ENCODE peak calls at places on chromosomes 7 and 10, in six cellular contexts. H, L, W, X, B and T are unnamed samples.

GRCh38 chr10:63376560-63377304 is 89.0 kb downstream of the JMJD1C start:
- DNase-seq in B (no peak), X (no peak), H (peak), W (no peak), L (peak), T (peak)

GRCh38 chr7:165661-166369 is 26.6 kb upstream of the FAM20C start:
- DNase-seq in B (no peak), L (peak), X (no peak), W (no peak), H (no peak), T (no peak)

GRCh38 chr10:51501396-51501795 is 198.0 kb downstream of the CSTF2T start:
- DNase-seq in H (peak), B (no peak), X (no peak), L (no peak), W (no peak), T (no peak)

GRCh38 chr7:73770002-73770859 is at the start of gene CLDN3:
- DNase-seq in W (peak), H (no peak), X (no peak), B (no peak), L (peak), T (no peak)

GRCh38 chr10:132549416-132549815 is 11.8 kb downstream of the INPP5A start:
- DNase-seq in W (no peak), L (peak), X (no peak), B (no peak), H (no peak), T (no peak)

GRCh38 chr10:82377608-82378007 is 502.6 kb downstream of the NRG3 start:
- DNase-seq in X (no peak), W (no peak), H (peak), B (no peak), L (no peak), T (no peak)

GRCh38 chr10:78405231-78405630 is 371.6 kb downstream of the RPS24 start:
- DNase-seq in H (no peak), B (no peak), X (no peak), W (no peak), L (no peak), T (no peak)

GRCh38 chr7:105413887-105414437 is 25.2 kb upstream of the SRPK2 start:
- DNase-seq in L (peak), X (no peak), H (no peak), B (no peak), W (no peak), T (no peak)

GRCh38 chr10:71316081-71316785 is 2.8 kb upstream of the SLC29A3 start:
- DNase-seq in X (no peak), B (no peak), L (no peak), W (no peak), H (no peak), T (no peak)

GRCh38 chr7:138889566-138889965 is 91.6 kb upstream of the ATP6V0A4 start:
- DNase-seq in W (no peak), L (no peak), H (peak), B (no peak), X (no peak), T (no peak)

GRCh38 chr7:31896929-31897328 is 173.3 kb downstream of the PDE1C start:
- DNase-seq in H (no peak), W (no peak), X (no peak), B (no peak), L (no peak), T (no peak)

GRCh38 chr7:81234896-81235295 is 316.0 kb upstream of the SEMA3C start:
- DNase-seq in L (no peak), B (peak), H (peak), W (no peak), X (no peak), T (no peak)

GRCh38 chr7:38020134-38020533 is 99.7 kb downstream of the EPDR1 start:
- DNase-seq in L (no peak), H (no peak), B (peak), W (no peak), X (no peak), T (no peak)

GRCh38 chr7:85176197-85176596 is 10.7 kb downstream of the SEMA3D start:
- DNase-seq in W (no peak), B (no peak), H (peak), X (no peak), L (no peak), T (no peak)

GRCh38 chr10:96468845-96469244 is 44.9 kb downstream of the TLL2 start:
- DNase-seq in L (no peak), H (no peak), W (no peak), B (no peak), X (no peak), T (no peak)

GRCh38 chr10:96299383-96299782 is 4.9 kb upstream of the DNTT start:
- DNase-seq in W (no peak), L (peak), H (no peak), X (peak), B (no peak), T (no peak)

GRCh38 chr7:47885309-47886000 is 62.8 kb downstream of the PKD1L1 start:
- DNase-seq in X (no peak), B (no peak), L (no peak), W (no peak), H (no peak), T (no peak)

GRCh38 chr7:36232555-36232954 is 79.5 kb downstream of the EEPD1 start:
- DNase-seq in L (no peak), X (no peak), B (no peak), W (no peak), H (no peak), T (no peak)

GRCh38 chr7:82678259-82678658 is 234.7 kb upstream of the CACNA2D1 start:
- DNase-seq in B (no peak), W (no peak), L (no peak), X (no peak), H (peak), T (no peak)

GRCh38 chr10:71666607-71667373 is 52.8 kb downstream of the C10orf105 start:
- DNase-seq in L (no peak), W (no peak), X (no peak), B (no peak), H (no peak), T (no peak)

GRCh38 chr10:36254191-36254590 is 612.1 kb upstream of the FZD8 start:
- DNase-seq in X (no peak), B (peak), L (no peak), H (peak), W (peak), T (no peak)

GRCh38 chr10:61319550-61320256 is 133.5 kb downstream of the TMEM26 start:
- DNase-seq in X (no peak), W (no peak), H (no peak), L (no peak), B (no peak), T (no peak)

GRCh38 chr7:108234981-108235450 is 104.9 kb upstream of the LAMB4 start:
- DNase-seq in H (no peak), L (no peak), W (no peak), X (no peak), B (no peak), T (no peak)

GRCh38 chr7:69187824-69188335 is 410.4 kb upstream of the AUTS2 start:
- DNase-seq in B (no peak), X (no peak), H (no peak), W (no peak), L (no peak), T (no peak)
- TF ChIP-seq CTCF in B (no peak), X (no peak), H (no peak), W (no peak), L (no peak), T (no peak)

GRCh38 chr7:101306307-101306706 is 15.3 kb downstream of the IFT22 start:
- DNase-seq in W (no peak), H (no peak), L (no peak), X (no peak), B (no peak), T (no peak)

GRCh38 chr7:101300465-101301376 is 20.9 kb downstream of the IFT22 start:
- DNase-seq in X (no peak), L (no peak), W (no peak), H (no peak), B (no peak), T (no peak)

GRCh38 chr7:101299511-101300464 is 21.8 kb downstream of the IFT22 start:
- DNase-seq in X (no peak), B (no peak), L (no peak), H (no peak), W (no peak), T (no peak)

GRCh38 chr7:101302641-101303101 is 18.9 kb downstream of the IFT22 start:
- DNase-seq in L (no peak), X (no peak), W (no peak), B (no peak), H (no peak), T (no peak)

DNA sequence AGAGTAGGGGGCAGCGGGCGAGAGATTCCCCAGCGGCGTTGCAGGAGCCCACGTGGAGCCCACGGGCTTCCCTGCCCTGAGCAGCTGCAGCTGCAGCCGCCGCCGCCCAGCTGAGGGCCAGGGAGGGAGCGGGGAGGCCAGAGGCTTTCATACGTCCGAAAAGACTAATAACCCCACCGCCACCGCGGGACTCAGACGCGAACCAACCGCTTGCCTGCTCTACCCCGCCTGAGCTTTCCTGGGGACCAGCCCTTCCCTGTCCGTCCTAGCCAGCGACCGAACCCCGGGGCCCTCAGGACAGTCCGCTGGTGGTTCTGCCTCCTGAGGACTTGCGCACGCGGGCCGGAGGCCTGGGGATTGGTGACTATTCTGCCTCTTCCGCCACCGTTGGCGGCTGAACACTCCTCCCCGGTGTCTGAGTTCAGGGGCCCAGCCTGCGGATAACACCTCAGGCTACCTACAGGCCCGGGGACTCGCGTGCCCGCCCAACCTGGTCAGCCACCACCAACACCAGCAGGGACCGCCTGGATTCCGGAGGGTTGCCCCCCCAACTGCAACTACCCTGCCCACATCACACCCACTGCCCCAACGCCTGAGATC is 18.4 kb downstream of the IFT22 start:
- DNase-seq in B (no peak), H (no peak), X (no peak), L (no peak), W (no peak), T (no peak)
- TF ChIP-seq CTCF in B (no peak), H (no peak), X (no peak), L (no peak), W (no peak), T (no peak)

DNA sequence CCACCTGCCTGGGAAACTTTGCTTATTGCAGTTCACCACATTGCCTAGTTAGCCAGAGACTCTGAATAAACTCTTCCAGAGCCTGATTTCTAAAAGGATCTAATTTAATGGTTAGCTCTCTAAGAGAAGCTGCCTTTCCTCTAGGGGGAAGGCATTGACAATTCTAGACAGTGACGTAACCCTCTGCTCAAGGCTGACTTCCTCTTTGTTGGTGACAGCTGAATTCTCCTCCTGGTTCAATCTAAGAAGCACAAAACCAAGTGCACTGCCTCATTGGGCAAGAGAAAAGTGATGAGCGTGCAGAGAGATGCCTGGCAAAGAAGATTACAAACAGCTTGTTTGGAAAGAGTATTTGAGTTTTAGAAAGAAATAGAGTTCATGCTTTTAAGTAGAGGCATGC is 102.7 kb downstream of the MACC1 start:
- DNase-seq in X (no peak), L (no peak), W (no peak), B (peak), H (peak), T (no peak)
- TF ChIP-seq CTCF in X (no peak), L (no peak), W (no peak), B (no peak), H (no peak), T (no peak)

GRCh38 chr7:17031903-17032551 is 150.2 kb upstream of the AGR3 start:
- DNase-seq in W (no peak), B (no peak), X (no peak), L (peak), H (no peak), T (no peak)
- TF ChIP-seq CTCF in W (no peak), B (no peak), X (no peak), L (no peak), H (no peak), T (no peak)

DNA sequence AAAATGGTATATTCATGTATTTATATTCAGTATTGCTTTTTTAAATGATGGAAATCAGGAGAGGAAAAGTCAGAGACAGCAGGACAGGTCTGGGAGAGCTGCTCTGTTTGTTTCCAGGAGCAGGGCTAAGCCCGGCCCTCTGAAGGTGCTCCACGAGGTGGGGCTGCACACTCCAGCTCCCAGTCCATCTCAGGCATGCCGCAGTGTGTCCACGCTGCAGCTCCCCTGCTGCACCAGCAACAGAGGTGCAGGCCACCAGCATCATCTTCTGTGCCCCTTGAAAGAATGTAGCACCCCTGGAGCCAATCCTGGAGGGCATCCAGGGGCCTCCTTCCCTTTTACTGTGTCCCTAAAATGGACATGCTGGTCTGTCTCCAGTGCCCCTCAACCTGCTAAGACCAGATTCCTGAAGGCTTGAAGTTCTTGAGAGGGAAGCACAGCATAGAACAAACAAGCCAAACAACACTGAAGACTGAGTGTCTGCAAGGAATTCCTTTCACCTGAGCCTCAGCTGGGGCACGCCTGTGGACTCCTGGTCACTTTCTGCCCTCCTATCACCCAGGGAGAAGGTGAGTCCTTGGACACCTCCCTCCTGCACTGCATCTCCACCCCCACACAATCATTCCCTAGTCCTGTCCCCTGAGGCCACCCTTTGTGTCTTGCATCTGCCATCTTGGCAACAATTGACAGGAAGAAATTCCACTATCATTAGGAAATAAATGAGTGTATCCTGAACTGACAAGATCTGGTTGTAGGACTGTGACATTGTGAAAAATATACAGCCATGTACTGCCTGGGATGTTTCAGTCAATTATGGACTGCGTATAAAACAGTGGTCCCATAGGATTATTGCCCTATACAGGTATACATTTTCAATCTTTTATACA is 100.5 kb downstream of the CXCL12 start:
- DNase-seq in H (no peak), B (no peak), L (peak), W (no peak), X (no peak), T (no peak)
- TF ChIP-seq CTCF in H (no peak), B (no peak), L (no peak), W (peak), X (no peak), T (no peak)